ENCODE peak calls at places on chromosomes 12 and 14, in four cellular contexts. One of them, this sample, is unnamed.

GRCh38 chr12:63802012-63802608 is 22.4 kb downstream of the RXYLT1 start:
- DNase-seq in uterus: no peak
- DNase-seq in K562: peak; percentile 9
- DNase-seq in aorta: no peak
- DNase-seq in this sample: peak; percentile 48

GRCh38 chr12:3315201-3315661 is 175.8 kb upstream of the PRMT8 start:
- DNase-seq in uterus: peak; percentile 72
- DNase-seq in K562: no peak
- DNase-seq in aorta: no peak
- DNase-seq in this sample: no peak

GRCh38 chr12:26691234-26691970 is 141.6 kb downstream of the ITPR2 start:
- DNase-seq in uterus: no peak
- DNase-seq in K562: peak; percentile 75
- DNase-seq in aorta: no peak
- DNase-seq in this sample: peak; percentile 93

GRCh38 chr14:29163109-29163508 is 396.5 kb downstream of the FOXG1 start:
- DNase-seq in uterus: no peak
- DNase-seq in K562: no peak
- DNase-seq in aorta: no peak
- DNase-seq in this sample: no peak

GRCh38 chr12:59067068-59067467 is 146.8 kb upstream of the LRIG3 start:
- DNase-seq in uterus: no peak
- DNase-seq in K562: no peak
- DNase-seq in aorta: no peak
- DNase-seq in this sample: peak; percentile 38

GRCh38 chr12:122138181-122138580 is 35.8 kb downstream of the IL31 start:
- DNase-seq in uterus: no peak
- DNase-seq in K562: no peak
- DNase-seq in aorta: no peak
- DNase-seq in this sample: no peak

GRCh38 chr12:26195641-26196423 is 459 bp downstream of the SSPN start:
- DNase-seq in uterus: peak; percentile 43
- DNase-seq in K562: no peak
- DNase-seq in aorta: peak; percentile 88
- DNase-seq in this sample: peak; percentile 48

GRCh38 chr12:79056775-79057174 is 192.2 kb downstream of the SYT1 start:
- DNase-seq in uterus: no peak
- DNase-seq in K562: no peak
- DNase-seq in aorta: no peak
- DNase-seq in this sample: no peak

GRCh38 chr14:33781267-33781666 is 169.6 kb downstream of the EGLN3 start:
- DNase-seq in uterus: no peak
- DNase-seq in K562: no peak
- DNase-seq in aorta: no peak
- DNase-seq in this sample: no peak

GRCh38 chr14:52443506-52443905 is 108.8 kb downstream of the TXNDC16 start:
- DNase-seq in uterus: no peak
- DNase-seq in K562: no peak
- DNase-seq in aorta: no peak
- DNase-seq in this sample: no peak

GRCh38 chr12:73226585-73226984 is 954.4 kb downstream of the TRHDE start:
- DNase-seq in uterus: no peak
- DNase-seq in K562: no peak
- DNase-seq in aorta: no peak
- DNase-seq in this sample: no peak

GRCh38 chr12:126974779-126975178 is 1292.2 kb upstream of the TMEM132C start:
- DNase-seq in uterus: no peak
- DNase-seq in K562: peak; percentile 48
- DNase-seq in aorta: no peak
- DNase-seq in this sample: no peak

GRCh38 chr12:46244997-46245396 is 23.8 kb downstream of the SLC38A1 start:
- DNase-seq in uterus: no peak
- DNase-seq in K562: no peak
- DNase-seq in aorta: no peak
- DNase-seq in this sample: no peak

GRCh38 chr14:68401855-68402254 is 391.0 kb downstream of the ZFP36L1 start:
- DNase-seq in uterus: no peak
- DNase-seq in K562: no peak
- DNase-seq in aorta: no peak
- DNase-seq in this sample: no peak

GRCh38 chr14:89767861-89768268 is 186.7 kb downstream of the EFCAB11 start:
- DNase-seq in uterus: no peak
- DNase-seq in K562: peak; percentile 6
- DNase-seq in aorta: no peak
- DNase-seq in this sample: peak; percentile 35

GRCh38 chr14:101188571-101188915 is 285.0 kb upstream of the RTL1 start:
- DNase-seq in uterus: no peak
- DNase-seq in K562: no peak
- DNase-seq in aorta: no peak
- DNase-seq in this sample: no peak

GRCh38 chr14:69901113-69901951 is 22.1 kb downstream of the SMOC1 start:
- DNase-seq in uterus: no peak
- DNase-seq in K562: no peak
- DNase-seq in aorta: no peak
- DNase-seq in this sample: peak; percentile 85

GRCh38 chr14:46940600-46940999 is 289.0 kb upstream of the RPL10L start:
- DNase-seq in uterus: no peak
- DNase-seq in K562: no peak
- DNase-seq in aorta: no peak
- DNase-seq in this sample: no peak
- H3K27ac ChIP-seq in uterus: no peak overlapping the region
- H3K27ac ChIP-seq in K562: no peak overlapping the region
- H3K27ac ChIP-seq in aorta: no peak overlapping the region
- H3K27ac ChIP-seq in this sample: no peak overlapping the region

GRCh38 chr12:53973093-53974042 is at the start of gene HOXC11:
- DNase-seq in uterus: no peak
- DNase-seq in K562: no peak
- DNase-seq in aorta: peak; percentile 90
- DNase-seq in this sample: no peak
- H3K4me3 ChIP-seq in uterus: no peak within 1 kb of the TSS
- H3K4me3 ChIP-seq in K562: no peak within 1 kb of the TSS
- H3K4me3 ChIP-seq in aorta: no peak within 1 kb of the TSS
- H3K4me3 ChIP-seq in this sample: no peak within 1 kb of the TSS

DNA sequence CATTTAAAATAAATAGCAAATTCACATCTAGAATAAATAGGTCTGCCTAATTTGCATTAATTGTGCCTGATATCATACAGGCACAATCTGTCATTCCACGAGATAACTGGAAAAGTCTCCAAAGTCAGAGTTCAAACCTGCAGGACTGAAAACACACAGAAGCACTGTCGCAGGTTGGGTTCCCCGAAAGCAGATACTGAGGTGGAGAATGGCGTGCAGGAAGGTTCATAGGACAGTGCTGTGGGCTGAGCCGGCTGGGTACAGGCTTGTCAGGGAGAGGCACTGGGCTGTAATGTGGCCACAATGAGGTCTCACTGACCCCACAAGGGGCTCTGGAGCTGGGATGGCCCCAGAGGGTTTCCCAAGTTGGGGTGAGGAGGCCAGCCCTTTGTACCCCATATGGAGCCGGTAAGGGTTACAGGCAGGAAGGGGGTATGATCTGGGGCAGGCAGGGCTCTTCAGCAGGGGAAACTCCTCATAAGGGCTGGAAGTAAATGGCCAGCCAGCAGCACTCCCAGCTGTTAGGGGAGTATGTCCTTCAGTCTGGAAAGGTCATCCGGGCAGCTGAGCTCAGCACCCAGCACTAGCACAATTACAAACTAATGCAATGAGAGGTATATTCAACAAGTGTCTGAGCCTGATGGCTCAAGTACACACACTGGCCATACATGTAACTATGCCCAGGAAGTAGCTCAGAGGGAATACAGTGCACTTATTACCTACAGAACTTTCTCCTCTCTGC is 68.5 kb downstream of the NT5DC3 start:
- DNase-seq in uterus: no peak
- DNase-seq in K562: no peak
- DNase-seq in aorta: no peak
- DNase-seq in this sample: no peak
- H3K36me3 ChIP-seq in uterus: no peaks in the 10 kb centered on the region
- H3K36me3 ChIP-seq in K562: peaks cover 74% of the 10 kb centered on the region
- H3K36me3 ChIP-seq in aorta: peaks cover 17% of the 10 kb centered on the region
- H3K36me3 ChIP-seq in this sample: no peaks in the 10 kb centered on the region

GRCh38 chr14:32621585-32621984 is 292.5 kb downstream of the AKAP6 start:
- DNase-seq in uterus: no peak
- DNase-seq in K562: no peak
- DNase-seq in aorta: no peak
- DNase-seq in this sample: no peak
- H3K27ac ChIP-seq in uterus: no peak overlapping the region
- H3K27ac ChIP-seq in K562: no peak overlapping the region
- H3K27ac ChIP-seq in aorta: no peak overlapping the region
- H3K27ac ChIP-seq in this sample: no peak overlapping the region

DNA sequence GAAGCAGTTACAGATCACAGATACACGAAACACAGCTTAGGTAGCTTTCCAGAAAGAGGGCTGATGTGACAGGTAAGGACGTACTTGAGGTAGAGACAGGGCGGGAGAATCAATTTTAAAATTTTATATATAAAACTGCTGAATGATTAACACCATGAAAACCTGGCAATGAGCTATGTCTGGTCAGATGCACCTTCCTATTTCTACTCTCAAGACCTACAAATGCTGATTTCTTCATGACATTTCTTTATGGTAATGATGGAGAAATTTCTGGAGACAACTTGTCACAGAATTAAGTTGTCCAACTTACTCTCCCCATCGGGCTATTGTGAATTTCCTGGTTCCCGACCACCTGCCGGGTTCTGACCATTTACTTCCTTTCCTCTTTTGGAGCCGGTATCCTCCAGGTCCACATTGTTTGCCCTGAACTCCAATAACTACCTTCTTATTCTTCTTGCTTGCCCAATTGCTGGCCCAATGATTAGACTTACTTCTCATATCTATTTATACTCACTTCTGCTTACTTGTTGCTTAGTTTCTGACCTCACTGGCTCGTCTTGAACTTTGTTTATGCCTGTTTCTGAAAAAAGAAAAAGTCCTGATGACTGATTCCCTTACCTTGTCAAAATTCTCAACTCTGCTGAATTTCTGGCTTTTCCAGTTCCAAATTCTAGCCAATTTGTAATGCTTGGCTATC is 12.8 kb upstream of the ATP2B1 start:
- DNase-seq in uterus: no peak
- DNase-seq in K562: no peak
- DNase-seq in aorta: no peak
- DNase-seq in this sample: no peak
- H3K4me3 ChIP-seq in uterus: no peak overlapping the region
- H3K4me3 ChIP-seq in K562: no peak overlapping the region
- H3K4me3 ChIP-seq in aorta: no peak overlapping the region
- H3K4me3 ChIP-seq in this sample: no peak overlapping the region

DNA sequence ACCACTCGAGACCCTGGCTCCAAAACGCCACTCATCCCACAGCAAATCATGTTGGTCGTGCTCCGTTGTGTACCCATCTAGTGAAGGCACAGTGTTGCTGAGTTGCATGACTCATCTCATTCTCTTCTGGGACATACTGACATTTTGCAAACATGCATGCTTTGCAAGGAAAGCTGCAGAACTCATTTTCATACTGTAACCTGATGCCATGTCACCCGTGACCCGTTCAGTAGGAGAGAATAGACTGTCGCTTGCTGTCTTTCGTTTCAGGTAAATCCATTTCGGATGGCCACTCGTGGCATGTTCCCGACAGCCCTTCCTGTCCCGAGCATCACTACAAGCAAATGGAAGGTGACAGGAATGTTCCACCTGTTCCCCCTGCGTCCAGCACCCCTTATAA is 78.2 kb downstream of the ESR2 start:
- DNase-seq in uterus: no peak
- DNase-seq in K562: no peak
- DNase-seq in aorta: no peak
- DNase-seq in this sample: no peak
- H3K36me3 ChIP-seq in uterus: no peaks in the 10 kb centered on the region
- H3K36me3 ChIP-seq in K562: no peaks in the 10 kb centered on the region
- H3K36me3 ChIP-seq in aorta: peaks cover 15% of the 10 kb centered on the region
- H3K36me3 ChIP-seq in this sample: peaks cover 8% of the 10 kb centered on the region

DNA sequence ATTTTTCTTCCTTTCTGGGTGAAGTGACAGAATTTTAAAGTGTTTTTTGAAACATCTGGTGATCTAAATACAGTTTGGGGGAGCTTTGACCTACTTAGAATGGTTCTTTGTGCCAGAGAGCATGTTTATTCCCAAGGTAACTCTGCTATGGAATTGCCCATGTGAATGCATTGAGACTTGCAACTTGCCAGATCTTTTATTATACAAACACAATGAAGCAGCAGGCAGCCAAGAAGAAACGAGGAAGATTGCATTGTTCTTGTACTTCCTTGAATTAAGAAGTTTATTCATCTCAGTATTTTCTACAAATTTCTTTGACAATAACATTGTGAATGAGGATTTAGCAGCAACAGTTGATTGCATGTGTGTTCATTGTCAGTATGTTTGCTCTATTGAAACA is 55.5 kb downstream of the FGD4 start:
- DNase-seq in uterus: no peak
- DNase-seq in K562: no peak
- DNase-seq in aorta: no peak
- DNase-seq in this sample: peak; percentile 61
- H3K27ac ChIP-seq in uterus: peak overlapping the region; percentile 34
- H3K27ac ChIP-seq in K562: no peak overlapping the region
- H3K27ac ChIP-seq in aorta: no peak overlapping the region
- H3K27ac ChIP-seq in this sample: no peak overlapping the region